ENCODE peak calls at places on chromosomes 11 and 22, in seven cellular contexts. W is A549, C is transverse colon, O is NB4, L is gastrocnemius medialis, M is prostate gland, D is HCT116. J is an unnamed sample.

GRCh38 chr22:23151827-23152226 is 6.5 kb downstream of the RAB36 start:
- DNase-seq in M (no peak), O (no peak), C (no peak), D (no peak), L (no peak), W (no peak), J (no peak)

GRCh38 chr22:29726512-29727247 is 6.9 kb downstream of the CABP7 start:
- DNase-seq in O (no peak), C (no peak), L (no peak), M (no peak), W (no peak), D (no peak), J (no peak)

GRCh38 chr11:86116386-86116726 is 47.5 kb upstream of the PICALM start:
- DNase-seq in M (no peak), L (no peak), D (no peak), C (no peak), O (no peak), W (peak), J (no peak)

GRCh38 chr11:78791254-78791653 is 216.6 kb upstream of the NARS2 start:
- DNase-seq in D (no peak), M (no peak), C (no peak), L (no peak), O (no peak), W (no peak), J (no peak)

GRCh38 chr11:73176145-73176891 is 34.2 kb upstream of the FCHSD2 start:
- DNase-seq in O (no peak), C (no peak), M (no peak), L (peak), W (no peak), D (no peak), J (no peak)

GRCh38 chr11:96222102-96222501 is 120.9 kb downstream of the MAML2 start:
- DNase-seq in W (no peak), L (no peak), M (no peak), C (no peak), O (no peak), D (no peak), J (no peak)

GRCh38 chr11:1866776-1867175 is 13.9 kb downstream of the LSP1 start:
- DNase-seq in O (no peak), M (no peak), D (no peak), W (no peak), L (no peak), C (no peak), J (no peak)

GRCh38 chr22:28254396-28254795 is 335.3 kb upstream of the PITPNB start:
- DNase-seq in W (no peak), D (no peak), L (no peak), M (no peak), C (no peak), O (no peak), J (no peak)

GRCh38 chr11:93849751-93850584 is 450 bp downstream of the VSTM5 start:
- DNase-seq in W (peak), M (no peak), D (no peak), O (peak), L (no peak), C (peak), J (no peak)

GRCh38 chr11:106468091-106468490 is 390.6 kb downstream of the AASDHPPT start:
- DNase-seq in M (no peak), L (no peak), W (no peak), O (no peak), D (no peak), C (no peak), J (no peak)

GRCh38 chr11:119618208-119618909 is 110.6 kb downstream of the NECTIN1 start:
- DNase-seq in L (peak), W (no peak), D (no peak), C (peak), M (no peak), O (peak), J (peak)

GRCh38 chr11:33620423-33621120 is 80.1 kb downstream of the C11orf91 start:
- DNase-seq in W (no peak), O (no peak), M (no peak), D (no peak), C (no peak), L (no peak), J (no peak)

GRCh38 chr11:2517386-2518064 is 72.7 kb downstream of the KCNQ1 start:
- DNase-seq in D (no peak), L (peak), C (peak), M (no peak), W (no peak), O (no peak), J (peak)

GRCh38 chr22:17767236-17768065 is 6.8 kb downstream of the BID start:
- DNase-seq in M (no peak), D (no peak), O (no peak), L (no peak), C (no peak), W (no peak), J (no peak)

GRCh38 chr11:119368121-119369034 is 13.1 kb downstream of the USP2 start:
- DNase-seq in C (peak), W (peak), D (no peak), L (peak), M (no peak), O (peak), J (no peak)

GRCh38 chr22:47659467-47660302 is 897.2 kb downstream of the TBC1D22A start:
- DNase-seq in D (no peak), L (no peak), C (no peak), W (no peak), O (no peak), M (no peak), J (no peak)

GRCh38 chr11:10451399-10452116 is 3.5 kb upstream of the AMPD3 start:
- DNase-seq in W (no peak), M (no peak), C (no peak), L (no peak), O (peak), D (no peak), J (no peak)

GRCh38 chr11:20610825-20611224 is 11.4 kb downstream of the SLC6A5 start:
- DNase-seq in D (no peak), C (no peak), L (no peak), W (no peak), M (no peak), O (peak), J (no peak)

GRCh38 chr22:17969732-17970131 is 54.6 kb downstream of the MICAL3 start:
- DNase-seq in L (no peak), D (no peak), O (no peak), W (peak), M (no peak), C (no peak), J (no peak)

GRCh38 chr22:46125816-46126770 is 24.2 kb upstream of the PPARA start:
- DNase-seq in D (no peak), C (peak), M (no peak), O (no peak), W (no peak), L (no peak), J (no peak)

GRCh38 chr22:41822289-41823057 is 10.4 kb upstream of the SREBF2 start:
- DNase-seq in W (peak), L (no peak), M (peak), D (peak), O (peak), C (no peak), J (no peak)

GRCh38 chr11:74072286-74072685 is 63.4 kb upstream of the UCP3 start:
- DNase-seq in W (no peak), O (no peak), M (no peak), C (no peak), L (no peak), D (no peak), J (no peak)

GRCh38 chr22:23621082-23621780 is 10.9 kb downstream of the DRICH1 start:
- DNase-seq in O (no peak), D (no peak), L (no peak), C (peak), M (no peak), W (no peak), J (no peak)

GRCh38 chr11:112523477-112523876 is 262.8 kb upstream of the PLET1 start:
- DNase-seq in L (no peak), W (no peak), D (no peak), C (no peak), O (no peak), M (no peak), J (no peak)

GRCh38 chr11:104005234-104005855 is 31.1 kb upstream of the DDI1 start:
- DNase-seq in W (no peak), M (no peak), D (no peak), C (no peak), L (no peak), O (no peak), J (no peak)

GRCh38 chr11:101510608-101511007 is 73.2 kb downstream of the TRPC6 start:
- DNase-seq in O (no peak), W (no peak), C (no peak), D (no peak), L (no peak), M (no peak), J (no peak)

GRCh38 chr11:122717264-122717867 is 61.8 kb downstream of the UBASH3B start:
- DNase-seq in M (no peak), D (no peak), L (no peak), O (peak), W (no peak), C (peak), J (no peak)

GRCh38 chr11:17738350-17739207 is 4.0 kb downstream of the KCNC1 start:
- DNase-seq in O (no peak), W (no peak), L (peak), M (no peak), D (no peak), C (no peak), J (no peak)

DNA sequence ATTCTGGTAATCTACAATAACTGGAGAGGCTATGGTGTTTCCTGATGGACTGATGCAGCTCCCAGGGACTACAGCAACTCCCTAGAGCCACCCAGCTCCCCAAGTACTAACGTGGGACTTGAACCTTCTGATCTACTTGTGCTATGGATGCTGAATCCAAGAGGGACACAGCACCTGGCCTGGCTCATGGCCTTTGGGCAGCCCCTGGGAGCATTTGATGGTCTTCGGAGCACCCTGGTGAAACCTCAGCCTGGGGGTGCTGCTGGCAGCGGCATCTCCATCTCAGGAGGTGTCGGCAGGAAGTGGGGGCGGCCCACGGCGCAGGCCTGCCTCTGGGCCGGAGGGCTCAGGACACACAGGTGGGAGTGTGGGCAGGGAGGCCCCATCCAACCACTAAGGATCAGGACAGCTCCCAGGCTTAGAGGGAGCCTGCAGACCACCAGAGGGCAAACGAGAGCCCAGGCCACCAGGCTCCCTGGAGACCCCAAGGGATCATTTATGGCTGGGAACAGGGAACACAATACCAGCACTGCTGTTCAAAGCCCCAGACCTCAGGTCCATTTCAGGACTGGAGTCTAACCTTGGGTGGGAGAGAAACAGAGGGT is 8.7 kb downstream of the EHD1 start:
- DNase-seq in D (no peak), L (no peak), O (no peak), M (no peak), C (no peak), W (no peak), J (no peak)
- TF ChIP-seq CTCF in D (no peak), L (no peak), O (peak), M (no peak), C (peak), W (no peak), J (no peak)

GRCh38 chr11:76768091-76769047 is 14.8 kb upstream of the TSKU start:
- DNase-seq in L (peak), O (peak), W (no peak), C (peak), D (no peak), M (peak), J (no peak)
- TF ChIP-seq POLR2A in L (no peak), O (no peak), W (peak), C (peak), D (no peak), M (no peak), J (no peak)

DNA sequence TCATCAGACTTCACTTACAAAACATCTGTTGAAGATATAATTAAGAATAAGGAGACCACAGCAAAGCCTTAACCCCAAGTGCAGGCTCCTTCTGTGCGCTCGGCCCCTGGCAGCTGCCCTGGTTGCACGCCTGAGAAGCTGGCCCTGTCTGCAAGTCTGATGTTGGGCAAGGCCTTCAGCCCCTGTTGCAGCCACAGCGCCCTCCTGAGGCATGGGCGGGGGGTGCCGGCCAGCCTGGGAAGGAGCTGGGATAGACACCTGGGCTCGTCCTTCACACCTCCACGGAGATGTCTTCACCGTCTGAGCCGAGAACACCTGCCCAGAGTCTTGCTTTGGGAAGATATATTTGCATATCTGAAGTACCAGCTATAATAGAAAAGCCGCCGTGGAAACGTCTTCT is 104.1 kb downstream of the MPPED1 start:
- DNase-seq in D (no peak), O (no peak), C (no peak), M (no peak), W (no peak), L (no peak), J (no peak)
- TF ChIP-seq CTCF in D (peak), O (no peak), C (no peak), M (no peak), W (no peak), L (no peak), J (no peak)

GRCh38 chr11:126990716-126991480 is 9.7 kb downstream of the KIRREL3 start:
- DNase-seq in W (no peak), C (no peak), M (no peak), O (no peak), D (no peak), L (no peak), J (no peak)
- TF ChIP-seq POLR2A in W (no peak), C (no peak), M (no peak), O (no peak), D (no peak), L (no peak), J (no peak)

DNA sequence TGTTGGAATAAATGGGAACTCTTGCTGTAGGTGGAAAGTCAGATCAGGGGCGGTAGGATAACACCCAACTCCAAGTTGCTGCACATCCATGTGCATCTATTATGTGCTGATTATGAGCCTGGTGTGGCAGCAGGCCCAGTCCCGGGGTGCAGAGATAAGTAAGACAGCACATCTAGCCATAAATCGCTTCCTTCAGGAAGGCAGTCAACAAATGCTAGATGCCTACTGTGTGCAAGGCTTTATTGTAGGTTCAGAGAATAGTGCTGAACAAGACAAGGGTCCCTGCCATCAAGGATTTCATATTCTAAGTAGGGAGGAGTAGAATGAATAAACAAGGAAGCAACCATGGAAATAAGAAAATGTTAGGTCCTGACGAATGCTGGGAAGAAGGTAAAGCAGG is 110.2 kb downstream of the PKNOX2 start:
- DNase-seq in L (no peak), C (no peak), W (no peak), O (no peak), M (no peak), D (no peak), J (no peak)
- TF ChIP-seq CTCF in L (no peak), C (no peak), W (no peak), O (no peak), M (no peak), D (no peak), J (no peak)

GRCh38 chr11:61891331-61892084 is at the start of gene FADS3:
- DNase-seq in M (peak), L (peak), W (peak), D (peak), O (peak), C (peak), J (peak)
- TF ChIP-seq POLR2A in M (peak), L (peak), W (peak), D (no peak), O (peak), C (peak), J (peak)

GRCh38 chr11:83473771-83474170 is 187.6 kb upstream of the CCDC90B start:
- DNase-seq in C (no peak), M (no peak), W (no peak), D (no peak), O (no peak), L (no peak), J (no peak)

GRCh38 chr11:83480811-83481210 is 194.6 kb upstream of the CCDC90B start:
- DNase-seq in O (no peak), D (no peak), M (no peak), W (no peak), L (no peak), C (no peak), J (no peak)

GRCh38 chr11:83475741-83476140 is 189.6 kb upstream of the CCDC90B start:
- DNase-seq in D (no peak), O (no peak), C (no peak), L (no peak), M (no peak), W (no peak), J (no peak)

GRCh38 chr11:83480251-83480650 is 194.1 kb upstream of the CCDC90B start:
- DNase-seq in W (no peak), O (no peak), C (no peak), L (no peak), D (no peak), M (no peak), J (no peak)

DNA sequence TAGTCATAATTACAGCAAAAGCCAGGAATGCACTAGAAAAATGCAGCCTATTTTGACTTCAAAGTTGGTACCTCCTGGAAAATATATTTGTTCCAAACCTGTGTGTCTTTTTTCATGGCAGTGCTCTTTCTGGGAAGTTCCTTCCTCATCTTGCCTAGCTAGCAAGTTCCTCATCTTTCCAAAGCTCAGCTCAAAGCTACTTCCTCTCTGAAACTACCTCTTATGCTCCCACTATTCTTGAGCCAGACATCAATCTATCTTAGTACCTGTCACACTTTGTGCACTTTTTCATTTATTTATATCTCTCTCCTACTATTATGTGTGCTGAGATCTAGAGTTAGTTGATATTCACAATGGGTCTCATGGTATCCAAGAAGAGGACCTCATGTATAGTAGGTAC is 191.6 kb upstream of the CCDC90B start:
- DNase-seq in D (no peak), W (no peak), L (no peak), O (peak), M (no peak), C (no peak), J (no peak)
- TF ChIP-seq CTCF in D (no peak), W (no peak), L (no peak), O (no peak), M (no peak), C (no peak), J (no peak)

J was measured in tibial nerve.